ENCODE peak calls at places on chromosomes 12 and 14, in six cellular contexts. One of them, this sample, is unnamed.

GRCh38 chr14:68460541-68460940 is 332.3 kb downstream of the ZFP36L1 start:
- DNase-seq in head of caudate nucleus: no peak
- DNase-seq in stimulated activated CD4-positive, alpha-beta T cell treated with anti-CD3 and anti-CD28 coated beads, TNF-alpha, amount 100 ng/mL, for 4 hours: no peak
- DNase-seq in tibial artery: peak
- DNase-seq in C1 segment of cervical spinal cord: no peak
- DNase-seq in activated T-cell treated with anti-CD3 and anti-CD28 coated beads for 24 hours: no peak
- DNase-seq in this sample: no peak

GRCh38 chr12:19025582-19025981 is 104.0 kb upstream of the PLEKHA5 start:
- DNase-seq in head of caudate nucleus: no peak
- DNase-seq in stimulated activated CD4-positive, alpha-beta T cell treated with anti-CD3 and anti-CD28 coated beads, TNF-alpha, amount 100 ng/mL, for 4 hours: no peak
- DNase-seq in tibial artery: no peak
- DNase-seq in C1 segment of cervical spinal cord: no peak
- DNase-seq in activated T-cell treated with anti-CD3 and anti-CD28 coated beads for 24 hours: no peak
- DNase-seq in this sample: no peak

GRCh38 chr12:339557-340195 is 49.4 kb downstream of the KDM5A start:
- DNase-seq in head of caudate nucleus: no peak
- DNase-seq in stimulated activated CD4-positive, alpha-beta T cell treated with anti-CD3 and anti-CD28 coated beads, TNF-alpha, amount 100 ng/mL, for 4 hours: no peak
- DNase-seq in tibial artery: no peak
- DNase-seq in C1 segment of cervical spinal cord: no peak
- DNase-seq in activated T-cell treated with anti-CD3 and anti-CD28 coated beads for 24 hours: no peak
- DNase-seq in this sample: no peak

GRCh38 chr12:103647267-103647666 is 60.2 kb downstream of the STAB2 start:
- DNase-seq in head of caudate nucleus: no peak
- DNase-seq in stimulated activated CD4-positive, alpha-beta T cell treated with anti-CD3 and anti-CD28 coated beads, TNF-alpha, amount 100 ng/mL, for 4 hours: no peak
- DNase-seq in tibial artery: no peak
- DNase-seq in C1 segment of cervical spinal cord: no peak
- DNase-seq in activated T-cell treated with anti-CD3 and anti-CD28 coated beads for 24 hours: no peak
- DNase-seq in this sample: no peak

GRCh38 chr12:100464529-100464928 is 9.1 kb upstream of the NR1H4 start:
- DNase-seq in head of caudate nucleus: no peak
- DNase-seq in stimulated activated CD4-positive, alpha-beta T cell treated with anti-CD3 and anti-CD28 coated beads, TNF-alpha, amount 100 ng/mL, for 4 hours: no peak
- DNase-seq in tibial artery: no peak
- DNase-seq in C1 segment of cervical spinal cord: no peak
- DNase-seq in activated T-cell treated with anti-CD3 and anti-CD28 coated beads for 24 hours: no peak
- DNase-seq in this sample: no peak

GRCh38 chr12:114245555-114245954 is 160.4 kb downstream of the TBX5 start:
- DNase-seq in head of caudate nucleus: no peak
- DNase-seq in stimulated activated CD4-positive, alpha-beta T cell treated with anti-CD3 and anti-CD28 coated beads, TNF-alpha, amount 100 ng/mL, for 4 hours: no peak
- DNase-seq in tibial artery: no peak
- DNase-seq in C1 segment of cervical spinal cord: no peak
- DNase-seq in activated T-cell treated with anti-CD3 and anti-CD28 coated beads for 24 hours: no peak
- DNase-seq in this sample: no peak

GRCh38 chr12:47223848-47224213 is 144.1 kb upstream of the AMIGO2 start:
- DNase-seq in head of caudate nucleus: no peak
- DNase-seq in stimulated activated CD4-positive, alpha-beta T cell treated with anti-CD3 and anti-CD28 coated beads, TNF-alpha, amount 100 ng/mL, for 4 hours: no peak
- DNase-seq in tibial artery: no peak
- DNase-seq in C1 segment of cervical spinal cord: no peak
- DNase-seq in activated T-cell treated with anti-CD3 and anti-CD28 coated beads for 24 hours: no peak
- DNase-seq in this sample: no peak

GRCh38 chr14:23406244-23406643 is 1.8 kb downstream of the MYH6 start:
- DNase-seq in head of caudate nucleus: no peak
- DNase-seq in stimulated activated CD4-positive, alpha-beta T cell treated with anti-CD3 and anti-CD28 coated beads, TNF-alpha, amount 100 ng/mL, for 4 hours: no peak
- DNase-seq in tibial artery: no peak
- DNase-seq in C1 segment of cervical spinal cord: no peak
- DNase-seq in activated T-cell treated with anti-CD3 and anti-CD28 coated beads for 24 hours: no peak
- DNase-seq in this sample: no peak

GRCh38 chr14:92373336-92373735 is 50.4 kb downstream of the SLC24A4 start:
- DNase-seq in head of caudate nucleus: no peak
- DNase-seq in stimulated activated CD4-positive, alpha-beta T cell treated with anti-CD3 and anti-CD28 coated beads, TNF-alpha, amount 100 ng/mL, for 4 hours: no peak
- DNase-seq in tibial artery: no peak
- DNase-seq in C1 segment of cervical spinal cord: no peak
- DNase-seq in activated T-cell treated with anti-CD3 and anti-CD28 coated beads for 24 hours: no peak
- DNase-seq in this sample: no peak

GRCh38 chr12:69468237-69469026 is 1.8 kb upstream of the FRS2 start:
- DNase-seq in head of caudate nucleus: no peak
- DNase-seq in stimulated activated CD4-positive, alpha-beta T cell treated with anti-CD3 and anti-CD28 coated beads, TNF-alpha, amount 100 ng/mL, for 4 hours: no peak
- DNase-seq in tibial artery: no peak
- DNase-seq in C1 segment of cervical spinal cord: no peak
- DNase-seq in activated T-cell treated with anti-CD3 and anti-CD28 coated beads for 24 hours: no peak
- DNase-seq in this sample: no peak

GRCh38 chr14:68015356-68016242 is 196.0 kb downstream of the RAD51B start:
- DNase-seq in head of caudate nucleus: no peak
- DNase-seq in stimulated activated CD4-positive, alpha-beta T cell treated with anti-CD3 and anti-CD28 coated beads, TNF-alpha, amount 100 ng/mL, for 4 hours: no peak
- DNase-seq in tibial artery: no peak
- DNase-seq in C1 segment of cervical spinal cord: no peak
- DNase-seq in activated T-cell treated with anti-CD3 and anti-CD28 coated beads for 24 hours: no peak
- DNase-seq in this sample: no peak

GRCh38 chr14:68604822-68605221 is 188.0 kb downstream of the ZFP36L1 start:
- DNase-seq in head of caudate nucleus: no peak
- DNase-seq in stimulated activated CD4-positive, alpha-beta T cell treated with anti-CD3 and anti-CD28 coated beads, TNF-alpha, amount 100 ng/mL, for 4 hours: no peak
- DNase-seq in tibial artery: no peak
- DNase-seq in C1 segment of cervical spinal cord: no peak
- DNase-seq in activated T-cell treated with anti-CD3 and anti-CD28 coated beads for 24 hours: no peak
- DNase-seq in this sample: no peak

GRCh38 chr12:25376985-25377384 is 126.3 kb upstream of the KRAS start:
- DNase-seq in head of caudate nucleus: no peak
- DNase-seq in stimulated activated CD4-positive, alpha-beta T cell treated with anti-CD3 and anti-CD28 coated beads, TNF-alpha, amount 100 ng/mL, for 4 hours: no peak
- DNase-seq in tibial artery: no peak
- DNase-seq in C1 segment of cervical spinal cord: no peak
- DNase-seq in activated T-cell treated with anti-CD3 and anti-CD28 coated beads for 24 hours: no peak
- DNase-seq in this sample: no peak

GRCh38 chr14:78403278-78403815 is 233.2 kb downstream of the NRXN3 start:
- DNase-seq in head of caudate nucleus: peak
- DNase-seq in stimulated activated CD4-positive, alpha-beta T cell treated with anti-CD3 and anti-CD28 coated beads, TNF-alpha, amount 100 ng/mL, for 4 hours: no peak
- DNase-seq in tibial artery: no peak
- DNase-seq in C1 segment of cervical spinal cord: no peak
- DNase-seq in activated T-cell treated with anti-CD3 and anti-CD28 coated beads for 24 hours: no peak
- DNase-seq in this sample: no peak